ENCODE peak calls at places on chromosomes 4 and X, in ten cellular contexts. One of them, this sample, is unnamed.

GRCh38 chr4:99875073-99875472 is 19.2 kb downstream of the LAMTOR3 start:
- DNase-seq in lower lobe of right lung: no peak
- DNase-seq in GM23248: no peak
- DNase-seq in osteoblast: no peak
- DNase-seq in left lung: no peak
- DNase-seq in endothelial cell of umbilical vein: no peak
- DNase-seq in right lobe of liver: no peak
- DNase-seq in heart right ventricle: no peak
- DNase-seq in K562: no peak
- DNase-seq in ascending aorta: no peak
- DNase-seq in this sample: no peak

GRCh38 chrX:7132335-7133035 is 15.0 kb upstream of the STS start:
- DNase-seq in lower lobe of right lung: peak; percentile 74
- DNase-seq in GM23248: peak; percentile 76
- DNase-seq in osteoblast: peak; percentile 88
- DNase-seq in left lung: peak; percentile 80
- DNase-seq in endothelial cell of umbilical vein: peak; percentile 71
- DNase-seq in right lobe of liver: peak; percentile 48
- DNase-seq in heart right ventricle: no peak
- DNase-seq in K562: peak; percentile 63
- DNase-seq in ascending aorta: no peak
- DNase-seq in this sample: no peak

GRCh38 chrX:13816899-13817298 is at the start of gene GPM6B:
- DNase-seq in lower lobe of right lung: no peak
- DNase-seq in GM23248: no peak
- DNase-seq in osteoblast: no peak
- DNase-seq in left lung: no peak
- DNase-seq in endothelial cell of umbilical vein: no peak
- DNase-seq in right lobe of liver: no peak
- DNase-seq in heart right ventricle: no peak
- DNase-seq in K562: no peak
- DNase-seq in ascending aorta: no peak
- DNase-seq in this sample: no peak

GRCh38 chr4:119750771-119751170 is 122.2 kb upstream of the PDE5A start:
- DNase-seq in lower lobe of right lung: no peak
- DNase-seq in GM23248: peak; percentile 80
- DNase-seq in osteoblast: no peak
- DNase-seq in left lung: no peak
- DNase-seq in endothelial cell of umbilical vein: no peak
- DNase-seq in right lobe of liver: no peak
- DNase-seq in heart right ventricle: no peak
- DNase-seq in K562: no peak
- DNase-seq in ascending aorta: peak; percentile 15
- DNase-seq in this sample: no peak

GRCh38 chr4:2866160-2866861 is 22.7 kb downstream of the ADD1 start:
- DNase-seq in lower lobe of right lung: no peak
- DNase-seq in GM23248: no peak
- DNase-seq in osteoblast: no peak
- DNase-seq in left lung: no peak
- DNase-seq in endothelial cell of umbilical vein: no peak
- DNase-seq in right lobe of liver: peak; percentile 33
- DNase-seq in heart right ventricle: no peak
- DNase-seq in K562: no peak
- DNase-seq in ascending aorta: no peak
- DNase-seq in this sample: no peak

GRCh38 chr4:88003261-88003660 is 4.2 kb upstream of the PKD2 start:
- DNase-seq in lower lobe of right lung: no peak
- DNase-seq in GM23248: peak; percentile 65
- DNase-seq in osteoblast: no peak
- DNase-seq in left lung: no peak
- DNase-seq in endothelial cell of umbilical vein: no peak
- DNase-seq in right lobe of liver: no peak
- DNase-seq in heart right ventricle: no peak
- DNase-seq in K562: no peak
- DNase-seq in ascending aorta: no peak
- DNase-seq in this sample: no peak

GRCh38 chr4:80781436-80781835 is 249.1 kb upstream of the BMP3 start:
- DNase-seq in lower lobe of right lung: no peak
- DNase-seq in GM23248: no peak
- DNase-seq in osteoblast: no peak
- DNase-seq in left lung: no peak
- DNase-seq in endothelial cell of umbilical vein: no peak
- DNase-seq in right lobe of liver: no peak
- DNase-seq in heart right ventricle: no peak
- DNase-seq in K562: no peak
- DNase-seq in ascending aorta: no peak
- DNase-seq in this sample: no peak

GRCh38 chr4:146520894-146521542 is 722 bp downstream of the SLC10A7 start:
- DNase-seq in lower lobe of right lung: no peak
- DNase-seq in GM23248: peak; percentile 82
- DNase-seq in osteoblast: peak; percentile 80
- DNase-seq in left lung: peak; percentile 48
- DNase-seq in endothelial cell of umbilical vein: peak; percentile 79
- DNase-seq in right lobe of liver: peak; percentile 46
- DNase-seq in heart right ventricle: no peak
- DNase-seq in K562: peak; percentile 31
- DNase-seq in ascending aorta: no peak
- DNase-seq in this sample: no peak

GRCh38 chr4:133856736-133857355 is 344.7 kb downstream of the PABPC4L start:
- DNase-seq in lower lobe of right lung: no peak
- DNase-seq in GM23248: peak; percentile 50
- DNase-seq in osteoblast: no peak
- DNase-seq in left lung: no peak
- DNase-seq in endothelial cell of umbilical vein: no peak
- DNase-seq in right lobe of liver: no peak
- DNase-seq in heart right ventricle: no peak
- DNase-seq in K562: no peak
- DNase-seq in ascending aorta: no peak
- DNase-seq in this sample: no peak

GRCh38 chrX:72107320-72107719 is 24.4 kb downstream of the RTL5 start:
- DNase-seq in lower lobe of right lung: no peak
- DNase-seq in GM23248: peak; percentile 81
- DNase-seq in osteoblast: peak; percentile 19
- DNase-seq in left lung: no peak
- DNase-seq in endothelial cell of umbilical vein: no peak
- DNase-seq in right lobe of liver: peak; percentile 51
- DNase-seq in heart right ventricle: no peak
- DNase-seq in K562: peak; percentile 18
- DNase-seq in ascending aorta: no peak
- DNase-seq in this sample: no peak
- H3K27me3 ChIP-seq in lower lobe of right lung: no peaks in the 10 kb centered on the region
- H3K27me3 ChIP-seq in GM23248: no peaks in the 10 kb centered on the region
- H3K27me3 ChIP-seq in osteoblast: peaks cover 37% of the 10 kb centered on the region
- H3K27me3 ChIP-seq in left lung: no peaks in the 10 kb centered on the region
- H3K27me3 ChIP-seq in endothelial cell of umbilical vein: no peaks in the 10 kb centered on the region
- H3K27me3 ChIP-seq in right lobe of liver: no peaks in the 10 kb centered on the region
- H3K27me3 ChIP-seq in heart right ventricle: no peaks in the 10 kb centered on the region
- H3K27me3 ChIP-seq in K562: peaks cover 52% of the 10 kb centered on the region
- H3K27me3 ChIP-seq in ascending aorta: no peaks in the 10 kb centered on the region
- H3K27me3 ChIP-seq in this sample: no peaks in the 10 kb centered on the region

GRCh38 chr4:67922697-67923096 is 38.9 kb upstream of the TMPRSS11D start:
- DNase-seq in lower lobe of right lung: no peak
- DNase-seq in GM23248: peak; percentile 47
- DNase-seq in osteoblast: no peak
- DNase-seq in left lung: no peak
- DNase-seq in endothelial cell of umbilical vein: no peak
- DNase-seq in right lobe of liver: no peak
- DNase-seq in heart right ventricle: no peak
- DNase-seq in K562: no peak
- DNase-seq in ascending aorta: no peak
- DNase-seq in this sample: no peak
- H3K4me3 ChIP-seq in lower lobe of right lung: no peak overlapping the region
- H3K4me3 ChIP-seq in GM23248: no peak overlapping the region
- H3K4me3 ChIP-seq in osteoblast: no peak overlapping the region
- H3K4me3 ChIP-seq in left lung: no peak overlapping the region
- H3K4me3 ChIP-seq in endothelial cell of umbilical vein: no peak overlapping the region
- H3K4me3 ChIP-seq in right lobe of liver: no peak overlapping the region
- H3K4me3 ChIP-seq in heart right ventricle: no peak overlapping the region
- H3K4me3 ChIP-seq in K562: no peak overlapping the region
- H3K4me3 ChIP-seq in ascending aorta: no peak overlapping the region
- H3K4me3 ChIP-seq in this sample: no peak overlapping the region

GRCh38 chr4:174217273-174218126 is 66.0 kb downstream of the FBXO8 start:
- DNase-seq in lower lobe of right lung: no peak
- DNase-seq in GM23248: peak; percentile 56
- DNase-seq in osteoblast: peak; percentile 76
- DNase-seq in left lung: no peak
- DNase-seq in endothelial cell of umbilical vein: no peak
- DNase-seq in right lobe of liver: peak; percentile 21
- DNase-seq in heart right ventricle: peak; percentile 55
- DNase-seq in K562: no peak
- DNase-seq in ascending aorta: no peak
- DNase-seq in this sample: no peak

GRCh38 chr4:174215055-174215454 is 68.4 kb downstream of the FBXO8 start:
- DNase-seq in lower lobe of right lung: no peak
- DNase-seq in GM23248: no peak
- DNase-seq in osteoblast: no peak
- DNase-seq in left lung: no peak
- DNase-seq in endothelial cell of umbilical vein: no peak
- DNase-seq in right lobe of liver: no peak
- DNase-seq in heart right ventricle: no peak
- DNase-seq in K562: no peak
- DNase-seq in ascending aorta: no peak
- DNase-seq in this sample: no peak

GRCh38 chr4:174215936-174216699 is 67.3 kb downstream of the FBXO8 start:
- DNase-seq in lower lobe of right lung: no peak
- DNase-seq in GM23248: no peak
- DNase-seq in osteoblast: no peak
- DNase-seq in left lung: no peak
- DNase-seq in endothelial cell of umbilical vein: no peak
- DNase-seq in right lobe of liver: no peak
- DNase-seq in heart right ventricle: no peak
- DNase-seq in K562: no peak
- DNase-seq in ascending aorta: no peak
- DNase-seq in this sample: no peak

GRCh38 chr4:174218127-174218790 is 65.2 kb downstream of the FBXO8 start:
- DNase-seq in lower lobe of right lung: no peak
- DNase-seq in GM23248: peak; percentile 19
- DNase-seq in osteoblast: peak; percentile 61
- DNase-seq in left lung: no peak
- DNase-seq in endothelial cell of umbilical vein: no peak
- DNase-seq in right lobe of liver: no peak
- DNase-seq in heart right ventricle: no peak
- DNase-seq in K562: no peak
- DNase-seq in ascending aorta: no peak
- DNase-seq in this sample: no peak

GRCh38 chr4:174216935-174217272 is 66.6 kb downstream of the FBXO8 start:
- DNase-seq in lower lobe of right lung: no peak
- DNase-seq in GM23248: no peak
- DNase-seq in osteoblast: no peak
- DNase-seq in left lung: no peak
- DNase-seq in endothelial cell of umbilical vein: no peak
- DNase-seq in right lobe of liver: no peak
- DNase-seq in heart right ventricle: no peak
- DNase-seq in K562: no peak
- DNase-seq in ascending aorta: no peak
- DNase-seq in this sample: no peak
- H3K27me3 ChIP-seq in lower lobe of right lung: peaks cover 86% of the 10 kb centered on the region
- H3K27me3 ChIP-seq in GM23248: peaks cover 8% of the 10 kb centered on the region
- H3K27me3 ChIP-seq in osteoblast: peaks cover 77% of the 10 kb centered on the region
- H3K27me3 ChIP-seq in left lung: peaks cover 83% of the 10 kb centered on the region
- H3K27me3 ChIP-seq in endothelial cell of umbilical vein: peaks cover 63% of the 10 kb centered on the region
- H3K27me3 ChIP-seq in right lobe of liver: peaks cover 11% of the 10 kb centered on the region
- H3K27me3 ChIP-seq in heart right ventricle: peaks cover 70% of the 10 kb centered on the region
- H3K27me3 ChIP-seq in K562: no peaks in the 10 kb centered on the region
- H3K27me3 ChIP-seq in ascending aorta: peaks cover 23% of the 10 kb centered on the region
- H3K27me3 ChIP-seq in this sample: peaks cover 6% of the 10 kb centered on the region

GRCh38 chrX:6002056-6002455 is 226.6 kb downstream of the NLGN4X start:
- DNase-seq in lower lobe of right lung: no peak
- DNase-seq in GM23248: no peak
- DNase-seq in osteoblast: no peak
- DNase-seq in left lung: no peak
- DNase-seq in endothelial cell of umbilical vein: no peak
- DNase-seq in right lobe of liver: no peak
- DNase-seq in heart right ventricle: no peak
- DNase-seq in K562: no peak
- DNase-seq in ascending aorta: no peak
- DNase-seq in this sample: no peak
- H3K4me3 ChIP-seq in lower lobe of right lung: no peak overlapping the region
- H3K4me3 ChIP-seq in GM23248: no peak overlapping the region
- H3K4me3 ChIP-seq in osteoblast: no peak overlapping the region
- H3K4me3 ChIP-seq in left lung: no peak overlapping the region
- H3K4me3 ChIP-seq in endothelial cell of umbilical vein: no peak overlapping the region
- H3K4me3 ChIP-seq in right lobe of liver: no peak overlapping the region
- H3K4me3 ChIP-seq in heart right ventricle: no peak overlapping the region
- H3K4me3 ChIP-seq in K562: no peak overlapping the region
- H3K4me3 ChIP-seq in ascending aorta: no peak overlapping the region
- H3K4me3 ChIP-seq in this sample: no peak overlapping the region